ENCODE peak calls at places on chromosomes 5 and 9, in nine cellular contexts. M, I, D, N, A, U, X, K and Y are unnamed samples.

GRCh38 chr5:115543931-115544370 is 624 bp downstream of the FEM1C start:
- DNase-seq in M (peak), I (peak), D (no peak), N (peak), A (no peak), U (peak), X (peak), K (peak), Y (peak)

GRCh38 chr5:581941-582340 is 30.2 kb upstream of the CEP72 start:
- DNase-seq in M (no peak), I (no peak), D (peak), N (no peak), A (no peak), U (no peak), X (no peak), K (peak), Y (no peak)

GRCh38 chr9:126342621-126343031 is 16.0 kb downstream of the MVB12B start:
- DNase-seq in M (peak), I (no peak), D (no peak), N (no peak), A (no peak), U (no peak), X (no peak), K (no peak), Y (no peak)

GRCh38 chr5:107228237-107228636 is 442.5 kb downstream of the EFNA5 start:
- DNase-seq in M (no peak), I (no peak), D (no peak), N (no peak), A (no peak), U (no peak), X (no peak), K (no peak), Y (no peak)

GRCh38 chr9:33440609-33441008 is 6.8 kb downstream of the AQP3 start:
- DNase-seq in M (no peak), I (no peak), D (no peak), N (no peak), A (no peak), U (no peak), X (no peak), K (no peak), Y (no peak)

GRCh38 chr9:121737481-121737931 is 86.1 kb downstream of the DAB2IP start:
- DNase-seq in M (no peak), I (no peak), D (no peak), N (no peak), A (no peak), U (no peak), X (no peak), K (no peak), Y (no peak)

GRCh38 chr5:174609116-174609515 is 115.3 kb upstream of the MSX2 start:
- DNase-seq in M (no peak), I (no peak), D (no peak), N (no peak), A (no peak), U (no peak), X (no peak), K (no peak), Y (no peak)

GRCh38 chr9:127209220-127209619 is 55.4 kb upstream of the GARNL3 start:
- DNase-seq in M (no peak), I (no peak), D (no peak), N (no peak), A (no peak), U (no peak), X (peak), K (no peak), Y (no peak)

GRCh38 chr5:159022178-159022556 is 77.5 kb downstream of the EBF1 start:
- DNase-seq in M (peak), I (peak), D (no peak), N (no peak), A (peak), U (peak), X (peak), K (no peak), Y (no peak)

GRCh38 chr9:81648891-81649290 is 40.5 kb downstream of the TLE1 start:
- DNase-seq in M (no peak), I (no peak), D (no peak), N (no peak), A (no peak), U (no peak), X (no peak), K (no peak), Y (no peak)

GRCh38 chr5:127042593-127042992 is 12.2 kb upstream of the MARCHF3 start:
- DNase-seq in M (no peak), I (peak), D (no peak), N (no peak), A (no peak), U (peak), X (no peak), K (no peak), Y (no peak)

GRCh38 chr5:174741352-174741751 is 17.0 kb downstream of the MSX2 start:
- DNase-seq in M (no peak), I (no peak), D (no peak), N (no peak), A (no peak), U (no peak), X (no peak), K (no peak), Y (no peak)

GRCh38 chr5:154199263-154199662 is 8.7 kb downstream of the GALNT10 start:
- DNase-seq in M (no peak), I (no peak), D (no peak), N (no peak), A (no peak), U (no peak), X (no peak), K (no peak), Y (no peak)

GRCh38 chr5:150412319-150413175 is at the start of gene CD74:
- DNase-seq in M (peak), I (no peak), D (no peak), N (peak), A (no peak), U (peak), X (peak), K (peak), Y (no peak)

GRCh38 chr9:88574993-88575392 is 40.0 kb downstream of the NXNL2 start:
- DNase-seq in M (no peak), I (peak), D (no peak), N (no peak), A (peak), U (no peak), X (no peak), K (no peak), Y (no peak)

GRCh38 chr5:64487283-64487682 is 18.5 kb upstream of the RGS7BP start:
- DNase-seq in M (no peak), I (no peak), D (no peak), N (no peak), A (no peak), U (no peak), X (no peak), K (no peak), Y (no peak)

GRCh38 chr5:51416149-51416548 is 32.9 kb downstream of the ISL1 start:
- DNase-seq in M (no peak), I (no peak), D (no peak), N (no peak), A (no peak), U (no peak), X (no peak), K (no peak), Y (no peak)

GRCh38 chr5:133376986-133377385 is 235.4 kb downstream of the FSTL4 start:
- DNase-seq in M (no peak), I (peak), D (peak), N (no peak), A (no peak), U (no peak), X (no peak), K (no peak), Y (no peak)

GRCh38 chr5:180540050-180540694 is 46.0 kb downstream of the CNOT6 start:
- DNase-seq in M (no peak), I (no peak), D (no peak), N (peak), A (no peak), U (no peak), X (no peak), K (no peak), Y (no peak)

GRCh38 chr5:174295736-174296481 is 250.4 kb downstream of the NSG2 start:
- DNase-seq in M (no peak), I (no peak), D (peak), N (peak), A (no peak), U (no peak), X (no peak), K (no peak), Y (peak)

GRCh38 chr9:111178361-111179043 is 140.2 kb upstream of the LPAR1 start:
- DNase-seq in M (no peak), I (peak), D (no peak), N (peak), A (peak), U (no peak), X (no peak), K (no peak), Y (no peak)

GRCh38 chr5:54537720-54538119 is 20.2 kb downstream of the SNX18 start:
- DNase-seq in M (no peak), I (no peak), D (no peak), N (no peak), A (no peak), U (no peak), X (no peak), K (no peak), Y (no peak)

GRCh38 chr9:126297656-126298318 is 28.8 kb upstream of the MVB12B start:
- DNase-seq in M (no peak), I (no peak), D (no peak), N (no peak), A (no peak), U (no peak), X (no peak), K (no peak), Y (no peak)

GRCh38 chr9:109466623-109467590 is 31.2 kb downstream of the PTPN3 start:
- DNase-seq in M (no peak), I (peak), D (no peak), N (peak), A (no peak), U (no peak), X (no peak), K (no peak), Y (peak)

GRCh38 chr9:128792978-128793686 is 6.1 kb downstream of the TBC1D13 start:
- DNase-seq in M (no peak), I (no peak), D (no peak), N (no peak), A (no peak), U (no peak), X (no peak), K (no peak), Y (no peak)

GRCh38 chr5:34762321-34762871 is 76.6 kb upstream of the TTC23L start:
- DNase-seq in M (no peak), I (peak), D (no peak), N (no peak), A (peak), U (no peak), X (no peak), K (no peak), Y (no peak)

GRCh38 chr5:135379052-135379654 is 19.9 kb downstream of the MACROH2A1 start:
- DNase-seq in M (no peak), I (peak), D (no peak), N (no peak), A (no peak), U (no peak), X (no peak), K (no peak), Y (no peak)

GRCh38 chr9:35696520-35697215 is 6.9 kb upstream of the TPM2 start:
- DNase-seq in M (peak), I (peak), D (no peak), N (peak), A (no peak), U (peak), X (peak), K (peak), Y (peak)

GRCh38 chr9:114060070-114060469 is 18.0 kb downstream of the AMBP start:
- DNase-seq in M (no peak), I (no peak), D (no peak), N (no peak), A (no peak), U (no peak), X (peak), K (peak), Y (no peak)

GRCh38 chr9:137406085-137406773 is 16.7 kb downstream of the EXD3 start:
- DNase-seq in M (no peak), I (no peak), D (no peak), N (no peak), A (no peak), U (no peak), X (no peak), K (no peak), Y (no peak)

GRCh38 chr5:57302164-57302563 is 128.3 kb downstream of the GPBP1 start:
- DNase-seq in M (no peak), I (peak), D (peak), N (peak), A (no peak), U (no peak), X (no peak), K (no peak), Y (peak)

GRCh38 chr5:59039296-59040006 is 456.6 kb downstream of the RAB3C start:
- DNase-seq in M (peak), I (peak), D (peak), N (peak), A (peak), U (peak), X (peak), K (peak), Y (peak)
- H3K4me3 ChIP-seq in M (peak), I (peak), D (peak), N (peak), A (peak), U (peak), X (peak), K (peak), Y (peak)

DNA sequence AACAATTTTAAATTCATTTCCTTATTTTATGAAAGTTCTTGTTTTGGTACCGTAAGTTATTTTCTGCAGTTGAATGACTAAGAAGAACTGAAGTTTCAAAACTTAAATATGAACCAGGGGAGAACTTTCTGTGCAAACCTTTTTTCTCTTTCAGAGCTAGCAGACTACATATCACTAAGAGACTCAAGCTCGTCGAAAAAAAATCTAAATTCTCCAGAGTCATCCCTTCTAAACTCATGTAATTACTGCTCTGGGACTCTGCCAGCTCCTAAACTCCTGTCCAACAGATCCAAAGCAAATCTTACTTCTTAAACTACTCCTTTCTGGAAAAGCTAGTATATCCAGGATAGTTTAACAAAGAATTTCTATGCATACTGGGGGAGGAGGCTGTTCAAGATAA is 87.0 kb upstream of the NR5A1 start:
- DNase-seq in M (no peak), I (no peak), D (no peak), N (no peak), A (no peak), U (peak), X (no peak), K (no peak), Y (no peak)
- H3K4me3 ChIP-seq in M (peak), I (no peak), D (no peak), N (no peak), A (no peak), U (peak), X (no peak), K (no peak), Y (no peak)

GRCh38 chr5:76715484-76715733 is 517 bp upstream of the F2R start:
- DNase-seq in M (no peak), I (no peak), D (no peak), N (no peak), A (no peak), U (no peak), X (no peak), K (no peak), Y (no peak)

GRCh38 chr5:76715734-76716455 is at the start of gene F2R:
- DNase-seq in M (peak), I (peak), D (peak), N (peak), A (peak), U (peak), X (peak), K (no peak), Y (peak)

GRCh38 chr5:76714771-76715483 is 999 bp upstream of the F2R start:
- DNase-seq in M (no peak), I (no peak), D (no peak), N (no peak), A (no peak), U (peak), X (peak), K (no peak), Y (no peak)

GRCh38 chr5:76717222-76718083 is 1.5 kb downstream of the F2R start:
- DNase-seq in M (no peak), I (no peak), D (no peak), N (no peak), A (no peak), U (peak), X (no peak), K (no peak), Y (no peak)

GRCh38 chr5:76716456-76717157 is 681 bp downstream of the F2R start:
- DNase-seq in M (peak), I (no peak), D (peak), N (no peak), A (no peak), U (peak), X (no peak), K (no peak), Y (no peak)
- H3K4me3 ChIP-seq in M (peak), I (peak), D (peak), N (peak), A (peak), U (peak), X (peak), K (peak), Y (peak)

GRCh38 chr9:68608763-68609162 is 68.1 kb upstream of the TMEM252 start:
- DNase-seq in M (no peak), I (no peak), D (no peak), N (no peak), A (no peak), U (no peak), X (no peak), K (no peak), Y (no peak)
- H3K4me3 ChIP-seq in M (no peak), I (no peak), D (no peak), N (no peak), A (no peak), U (no peak), X (no peak), K (no peak), Y (no peak)

DNA sequence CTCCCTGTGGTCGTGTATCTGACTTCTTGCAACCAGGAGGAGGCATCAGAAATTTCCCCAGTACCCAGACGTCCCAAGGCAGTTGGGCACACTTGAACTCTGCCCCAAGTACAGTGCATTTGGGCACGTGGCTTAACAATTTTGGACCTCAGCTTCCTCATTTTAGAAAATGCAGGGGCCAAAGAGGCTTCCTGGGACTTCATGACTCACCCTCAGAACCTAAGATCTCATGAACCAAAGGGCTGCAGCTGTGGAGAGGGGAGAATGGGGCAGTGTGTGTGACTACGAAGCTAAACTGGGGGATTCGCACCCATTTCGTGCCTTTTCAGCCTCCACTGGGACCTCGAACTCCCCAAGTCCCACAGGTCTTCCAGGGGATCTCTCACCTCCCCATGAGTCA is 59.2 kb downstream of the SYK start:
- DNase-seq in M (no peak), I (no peak), D (no peak), N (no peak), A (no peak), U (no peak), X (peak), K (peak), Y (no peak)
- H3K4me3 ChIP-seq in M (no peak), I (no peak), D (no peak), N (no peak), A (no peak), U (no peak), X (no peak), K (no peak), Y (no peak)

DNA sequence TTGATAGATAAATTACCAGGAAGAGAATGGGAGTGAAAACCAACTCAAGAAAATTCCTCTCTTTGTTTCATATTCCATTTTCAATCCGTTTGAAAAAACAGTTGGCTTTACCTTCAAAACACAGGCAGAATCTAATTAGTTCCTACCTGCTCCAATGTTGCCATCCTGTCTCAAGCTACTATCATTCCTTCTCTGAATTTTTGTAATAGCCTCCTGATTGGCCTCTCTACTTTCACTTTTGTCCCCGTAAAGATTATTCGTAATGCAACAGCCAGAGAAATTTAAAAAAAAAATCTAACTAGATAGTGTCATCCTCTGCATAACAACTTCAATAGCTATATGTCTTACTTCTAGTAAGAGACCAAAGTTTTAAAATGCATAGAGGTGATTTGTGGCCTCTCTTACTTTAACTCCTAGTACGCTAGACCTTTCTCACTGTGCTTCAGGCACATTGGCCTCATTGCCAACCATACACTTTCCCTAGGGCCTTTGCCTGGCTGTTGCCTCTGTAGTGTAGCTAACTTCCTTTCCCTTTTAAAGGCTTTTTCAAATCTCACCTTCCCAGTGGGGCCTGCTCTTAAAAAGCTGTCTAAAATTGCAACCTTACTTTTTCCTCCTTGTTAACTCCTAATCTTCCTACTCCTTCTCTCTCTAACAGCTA is 311.3 kb upstream of the GRIN3A start:
- DNase-seq in M (no peak), I (no peak), D (no peak), N (no peak), A (no peak), U (no peak), X (no peak), K (no peak), Y (no peak)
- H3K4me3 ChIP-seq in M (no peak), I (no peak), D (no peak), N (peak), A (no peak), U (no peak), X (no peak), K (no peak), Y (no peak)